ENCODE peak calls at places on chromosomes 3 and 15, in six cellular contexts. H, Z, U, T, A and E are unnamed samples.

GRCh38 chr3:72872183-72872582 is 15.7 kb upstream of the GXYLT2 start:
- DNase-seq in U (no peak), H (no peak), Z (no peak), T (no peak), A (no peak), E (no peak)

GRCh38 chr3:136513367-136513766 is 238.8 kb downstream of the STAG1 start:
- DNase-seq in A (no peak), U (no peak), H (no peak), T (no peak), Z (no peak), E (no peak)

GRCh38 chr3:197345381-197345780 is 47.0 kb upstream of the DLG1 start:
- DNase-seq in H (peak), Z (no peak), U (no peak), A (no peak), T (no peak), E (no peak)

GRCh38 chr3:160454995-160455394 is 5.4 kb upstream of the TRIM59 start:
- DNase-seq in A (no peak), Z (no peak), U (no peak), T (no peak), H (no peak), E (no peak)

GRCh38 chr3:120410541-120410940 is 40.3 kb downstream of the FSTL1 start:
- DNase-seq in U (no peak), H (no peak), Z (no peak), T (no peak), A (no peak), E (no peak)

GRCh38 chr3:73432021-73432722 is 192.6 kb downstream of the PDZRN3 start:
- DNase-seq in U (no peak), A (no peak), T (peak), H (peak), Z (peak), E (peak)

GRCh38 chr3:147361671-147362420 is 44.5 kb downstream of the ZIC4 start:
- DNase-seq in H (peak), A (no peak), U (no peak), T (peak), Z (peak), E (peak)

GRCh38 chr3:153350420-153350819 is 188.4 kb downstream of the RAP2B start:
- DNase-seq in Z (no peak), A (no peak), T (peak), H (no peak), U (no peak), E (no peak)

GRCh38 chr3:72151465-72152238 is 366.7 kb upstream of the PROK2 start:
- DNase-seq in A (no peak), T (peak), H (no peak), U (no peak), Z (no peak), E (no peak)

GRCh38 chr3:148998715-148999413 is 7.5 kb downstream of the GYG1 start:
- DNase-seq in A (no peak), T (no peak), H (no peak), U (no peak), Z (no peak), E (no peak)

GRCh38 chr15:60552224-60552623 is 73.3 kb upstream of the ICE2 start:
- DNase-seq in T (no peak), Z (no peak), A (no peak), U (no peak), H (no peak), E (no peak)

GRCh38 chr15:75796321-75796720 is 46.9 kb upstream of the UBE2Q2 start:
- DNase-seq in T (no peak), A (no peak), Z (no peak), U (no peak), H (no peak), E (no peak)

GRCh38 chr3:13040381-13041074 is 32.7 kb downstream of the IQSEC1 start:
- DNase-seq in A (no peak), H (peak), Z (peak), T (no peak), U (no peak), E (peak)

GRCh38 chr3:21620511-21621395 is 130.3 kb downstream of the ZNF385D start:
- DNase-seq in H (no peak), T (no peak), A (no peak), Z (no peak), U (no peak), E (no peak)

GRCh38 chr3:13525827-13526625 is 22.9 kb upstream of the FBLN2 start:
- DNase-seq in T (no peak), H (no peak), A (no peak), U (no peak), Z (no peak), E (no peak)

GRCh38 chr15:30984542-30984941 is 6.9 kb downstream of the MTMR10 start:
- DNase-seq in Z (no peak), U (no peak), H (no peak), A (no peak), T (no peak), E (no peak)

GRCh38 chr15:42106278-42106677 is 11.9 kb upstream of the PLA2G4D start:
- DNase-seq in U (no peak), H (no peak), T (no peak), A (no peak), Z (no peak), E (no peak)

GRCh38 chr3:36244728-36245127 is 135.6 kb upstream of the STAC start:
- DNase-seq in U (no peak), T (no peak), H (no peak), Z (no peak), A (no peak), E (no peak)

GRCh38 chr3:61439116-61439459 is 122.3 kb upstream of the PTPRG start:
- DNase-seq in A (no peak), Z (no peak), U (no peak), H (no peak), T (no peak), E (no peak)

GRCh38 chr3:59085976-59086375 is 36.2 kb upstream of the CFAP20DC start:
- DNase-seq in H (no peak), Z (no peak), A (no peak), U (no peak), T (no peak), E (no peak)

GRCh38 chr3:45906681-45907220 is 20.4 kb downstream of the CCR9 start:
- DNase-seq in Z (no peak), T (peak), A (no peak), U (no peak), H (peak), E (no peak)

GRCh38 chr3:197829397-197830045 is 38.5 kb downstream of the LRCH3 start:
- DNase-seq in Z (no peak), H (no peak), U (no peak), T (no peak), A (no peak), E (no peak)

GRCh38 chr15:74451861-74452835 is 8.8 kb downstream of the UBL7 start:
- DNase-seq in U (no peak), Z (no peak), A (no peak), H (no peak), T (no peak), E (no peak)

GRCh38 chr15:38005949-38006800 is 71.7 kb downstream of the TMCO5A start:
- DNase-seq in U (no peak), H (no peak), Z (no peak), T (no peak), A (no peak), E (no peak)

GRCh38 chr3:83567935-83568334 is 1390.9 kb upstream of the CADM2 start:
- DNase-seq in T (no peak), H (no peak), U (no peak), A (no peak), Z (no peak), E (no peak)

GRCh38 chr3:184429786-184430185 is 49.9 kb downstream of the CHRD start:
- DNase-seq in T (no peak), A (no peak), H (no peak), Z (no peak), U (no peak), E (no peak)

DNA sequence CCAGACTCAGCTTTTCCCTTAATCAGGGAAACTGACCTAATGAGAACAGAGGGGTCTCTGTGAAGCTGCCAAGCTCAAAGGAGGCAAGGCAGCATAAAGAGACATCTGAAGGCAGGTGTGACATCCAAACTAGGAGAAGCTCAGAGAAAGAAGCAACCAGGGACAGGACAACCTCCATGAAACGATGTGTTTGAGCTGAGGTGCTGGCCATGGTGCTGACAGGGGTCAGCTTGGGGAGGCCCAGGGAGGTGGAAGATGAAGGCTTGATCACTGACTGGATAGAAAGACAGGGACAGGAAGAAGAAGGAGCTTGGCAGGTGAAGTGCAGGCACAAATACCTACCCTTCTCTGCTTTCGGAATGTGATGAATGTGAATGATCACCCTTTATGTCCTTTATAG is 179.5 kb upstream of the NSMCE3 start:
- DNase-seq in T (no peak), Z (no peak), H (peak), U (no peak), A (no peak), E (no peak)
- TF ChIP-seq POLR2AphosphoS5 in T (no peak), Z (no peak), H (no peak), U (no peak), A (no peak), E (no peak)

GRCh38 chr3:139286825-139287224 is 57.0 kb upstream of the MRPS22 start:
- DNase-seq in A (no peak), U (no peak), T (no peak), H (no peak), Z (no peak), E (no peak)
- TF ChIP-seq TAF1 in A (no peak), U (no peak), T (no peak), H (no peak), Z (no peak), E (no peak)

DNA sequence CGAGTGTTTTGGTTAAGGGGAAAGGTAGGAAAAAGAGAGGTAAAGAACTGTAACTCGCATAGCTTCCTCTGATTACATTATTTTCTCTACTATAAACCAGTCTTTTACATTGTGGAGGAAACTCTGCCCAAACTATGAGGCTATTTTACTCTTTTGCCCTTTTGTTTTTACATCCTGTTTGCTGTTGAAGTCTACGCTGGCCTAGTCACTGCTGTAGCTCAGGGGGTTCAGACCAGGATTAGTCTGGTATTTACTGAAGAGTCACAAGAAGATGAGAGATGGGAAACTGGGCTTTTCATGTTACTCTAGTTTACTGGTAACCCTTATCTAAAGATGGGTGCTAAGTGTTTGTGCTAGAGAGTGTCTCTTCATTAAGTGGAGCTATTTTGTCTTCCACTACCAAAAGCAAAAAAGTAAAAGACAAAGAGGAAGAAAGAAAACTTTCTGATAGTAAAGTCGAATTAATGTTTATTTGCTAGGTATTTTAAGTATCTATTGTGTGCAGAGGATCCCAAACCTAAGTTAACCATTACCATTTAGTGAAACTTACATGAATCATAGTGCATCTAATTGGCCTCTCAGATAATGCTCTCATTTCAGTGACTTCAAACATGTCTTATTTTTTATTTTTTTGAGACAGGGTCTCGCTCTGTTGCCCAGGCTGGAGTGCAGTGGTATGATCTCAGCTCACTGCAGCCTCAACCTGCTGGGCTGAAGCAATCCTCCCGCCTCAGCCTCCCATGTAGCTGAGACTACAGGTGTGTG is 10.9 kb downstream of the RARB start:
- DNase-seq in A (no peak), U (no peak), H (no peak), Z (no peak), T (no peak), E (no peak)
- TF ChIP-seq POLR2AphosphoS5 in A (no peak), U (no peak), H (no peak), Z (no peak), T (no peak), E (no peak)

DNA sequence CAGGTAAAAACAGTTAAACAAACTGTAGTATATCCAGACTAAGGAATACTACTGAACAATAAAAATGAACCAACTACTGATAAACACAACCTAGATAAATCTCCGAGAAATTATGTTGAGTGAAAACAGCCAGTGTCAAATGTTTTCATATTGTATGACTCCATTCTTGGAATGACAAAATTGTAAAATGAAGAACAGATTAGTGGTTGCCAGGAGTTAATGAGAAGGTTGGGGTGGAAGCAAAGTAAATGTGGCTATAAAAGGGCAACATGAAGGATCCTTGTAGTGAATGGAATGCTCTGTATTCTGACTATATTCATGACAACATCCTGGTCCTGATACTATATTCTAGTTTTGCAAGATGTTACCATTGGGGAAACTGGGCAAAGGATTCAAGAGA is 27.5 kb upstream of the ACKR4 start:
- DNase-seq in Z (no peak), T (no peak), A (no peak), H (no peak), U (no peak), E (no peak)
- TF ChIP-seq TAF1 in Z (no peak), T (no peak), A (no peak), H (no peak), U (no peak), E (no peak)

DNA sequence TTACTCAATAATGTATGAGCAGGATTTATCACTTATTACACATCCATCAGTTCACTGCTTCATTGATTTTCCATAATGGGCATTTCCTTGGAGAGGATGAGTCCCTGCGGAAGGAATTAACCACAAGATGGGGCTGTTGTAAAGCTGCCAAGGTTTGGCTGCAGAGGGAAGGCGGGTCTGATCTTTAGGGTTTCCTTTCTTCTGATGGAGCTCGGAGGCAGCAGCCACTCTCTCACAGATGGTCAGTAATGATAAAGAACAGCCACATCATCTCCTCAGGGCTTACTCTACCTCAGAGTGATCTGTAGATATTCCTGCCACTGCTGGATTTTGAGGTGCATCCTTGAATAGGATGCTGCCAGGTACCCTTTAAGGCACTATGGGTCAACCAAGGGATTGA is 115.2 kb downstream of the USP13 start:
- DNase-seq in T (no peak), Z (no peak), H (peak), A (no peak), U (no peak), E (no peak)
- TF ChIP-seq POLR2AphosphoS5 in T (no peak), Z (no peak), H (no peak), A (no peak), U (no peak), E (no peak)

DNA sequence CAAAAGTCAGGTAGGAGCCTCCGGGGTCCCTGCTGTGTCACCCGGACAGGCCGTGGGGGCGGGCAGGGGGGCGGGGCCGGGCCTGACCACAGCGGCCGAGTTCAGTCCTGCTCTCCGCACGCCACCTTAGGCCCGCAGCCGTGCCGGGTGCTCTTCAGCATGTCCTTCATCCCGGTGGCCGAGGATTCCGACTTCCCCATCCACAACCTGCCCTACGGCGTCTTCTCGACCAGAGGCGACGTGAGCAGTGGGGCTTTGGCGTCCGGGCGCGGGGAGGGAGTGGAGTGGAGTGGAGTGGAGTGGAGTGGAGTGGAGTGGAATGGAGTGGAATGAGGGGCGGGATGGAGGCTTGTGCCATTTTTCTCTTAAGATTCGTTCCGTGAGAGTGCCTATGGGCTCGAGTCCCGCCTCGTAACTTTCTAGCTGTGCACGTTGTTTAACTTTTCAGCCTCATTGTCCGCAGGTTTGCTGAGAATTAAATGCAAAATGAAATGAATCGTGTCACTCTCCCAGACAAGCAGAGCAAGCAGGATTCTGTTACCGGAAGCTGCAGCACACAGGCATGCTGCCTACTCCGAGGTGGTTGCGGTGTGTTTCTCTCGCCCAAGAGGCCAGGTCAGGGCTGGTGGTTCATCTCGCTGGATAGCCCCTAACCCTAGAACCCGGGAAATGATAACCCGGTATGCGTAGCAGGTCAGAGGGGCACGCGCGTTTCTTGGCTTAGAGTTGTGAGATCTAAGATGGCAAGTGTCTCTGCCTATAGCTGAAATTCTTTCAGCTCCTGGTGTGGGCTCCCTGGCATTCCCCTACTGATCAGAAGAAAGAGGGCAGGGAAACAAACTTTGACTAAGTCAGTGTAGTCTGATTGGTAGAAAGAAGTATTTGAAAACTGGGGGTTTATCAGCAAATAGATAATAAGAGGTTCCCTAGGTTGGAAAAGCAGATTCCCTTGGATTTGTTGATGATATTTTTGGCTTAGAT is at the start of gene FAH:
- DNase-seq in U (no peak), Z (no peak), H (peak), T (peak), A (no peak), E (no peak)
- TF ChIP-seq TAF1 in U (peak), Z (peak), H (peak), T (peak), A (peak), E (peak)

GRCh38 chr3:9033867-9034266 is 70.6 kb upstream of the RAD18 start:
- DNase-seq in T (no peak), Z (no peak), A (no peak), H (no peak), U (no peak), E (no peak)

GRCh38 chr3:9032236-9032777 is 69.0 kb upstream of the RAD18 start:
- DNase-seq in H (no peak), U (no peak), A (no peak), T (no peak), Z (no peak), E (no peak)

GRCh38 chr3:9036327-9037112 is 73.2 kb upstream of the RAD18 start:
- DNase-seq in T (no peak), Z (no peak), A (no peak), H (no peak), U (no peak), E (no peak)

GRCh38 chr3:9037113-9037715 is 73.9 kb upstream of the RAD18 start:
- DNase-seq in A (no peak), H (no peak), U (no peak), T (no peak), Z (no peak), E (no peak)

DNA sequence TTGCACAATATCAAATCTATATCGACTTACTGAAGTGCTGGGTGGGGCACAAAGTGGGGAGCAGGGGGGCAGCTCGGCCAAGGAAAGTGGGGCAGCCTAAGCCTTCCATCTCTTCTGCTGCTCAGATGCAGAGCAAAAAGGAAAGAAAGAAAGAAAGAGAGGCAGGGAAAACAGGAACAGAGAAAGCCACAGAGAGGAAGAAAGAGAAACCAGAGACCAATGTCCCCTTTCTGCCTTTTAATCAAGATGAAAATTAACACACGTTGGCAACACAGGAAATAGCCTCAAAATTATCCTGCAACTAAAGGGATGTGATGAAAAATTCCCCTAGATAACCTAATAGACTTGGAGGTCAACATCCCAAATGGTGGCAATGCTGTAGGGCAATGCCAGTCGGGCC is 72.2 kb upstream of the RAD18 start:
- DNase-seq in H (no peak), T (no peak), A (no peak), U (no peak), Z (no peak), E (no peak)
- TF ChIP-seq POLR2AphosphoS5 in H (no peak), T (no peak), A (no peak), U (no peak), Z (no peak), E (no peak)